ENCODE peak calls at places on chromosomes 4 and X, in five cellular contexts. F is GM12891, D is HepG2, Q is GM12878, P is H1. W is an unnamed sample.

GRCh38 chrX:357035-357692 is 29.5 kb downstream of the PPP2R3B start:
- DNase-seq in Q (no peak), D (no peak), P (no peak), F (no peak), W (no peak)

GRCh38 chr4:1171306-1172227 is 816 bp downstream of the SPON2 start:
- DNase-seq in P (peak), D (no peak), Q (no peak), F (no peak), W (no peak)

GRCh38 chr4:87849612-87850011 is 16.8 kb downstream of the MEPE start:
- DNase-seq in Q (no peak), D (no peak), F (no peak), P (no peak), W (no peak)

GRCh38 chr4:174503079-174503724 is 19.1 kb downstream of the HPGD start:
- DNase-seq in P (no peak), F (no peak), Q (no peak), D (no peak), W (no peak)

GRCh38 chr4:15002659-15003440 is 569 bp downstream of the CPEB2 start:
- DNase-seq in Q (peak), D (peak), P (peak), F (peak), W (peak)

GRCh38 chrX:78104447-78105176 is 564 bp downstream of the PGK1 start:
- DNase-seq in P (no peak), D (peak), Q (no peak), F (no peak), W (peak)

GRCh38 chr4:30755306-30755705 is 35.1 kb downstream of the PCDH7 start:
- DNase-seq in P (no peak), F (no peak), Q (no peak), D (no peak), W (no peak)

GRCh38 chr4:2489841-2490552 is 21.1 kb downstream of the RNF4 start:
- DNase-seq in F (no peak), Q (no peak), P (no peak), D (no peak), W (no peak)

GRCh38 chr4:108849611-108850406 is 87.0 kb upstream of the ETNPPL start:
- DNase-seq in P (no peak), F (peak), D (no peak), Q (peak), W (no peak)

GRCh38 chrX:53262918-53263394 is 18.4 kb downstream of the IQSEC2 start:
- DNase-seq in F (no peak), P (no peak), Q (no peak), D (no peak), W (no peak)

GRCh38 chr4:75235359-75235951 is 278.7 kb downstream of the RCHY1 start:
- DNase-seq in P (no peak), D (no peak), F (peak), Q (peak), W (no peak)

GRCh38 chrX:18210470-18210869 is 10.2 kb downstream of the BEND2 start:
- DNase-seq in D (no peak), F (no peak), Q (no peak), P (no peak), W (no peak)

GRCh38 chr4:41622816-41623215 is 84.9 kb downstream of the LIMCH1 start:
- DNase-seq in Q (no peak), F (no peak), D (no peak), P (no peak), W (no peak)

GRCh38 chr4:152605641-152606304 is 69.9 kb upstream of the FBXW7 start:
- DNase-seq in Q (no peak), D (no peak), P (no peak), F (no peak), W (no peak)

GRCh38 chr4:4825431-4825830 is 34.0 kb upstream of the MSX1 start:
- DNase-seq in Q (no peak), F (no peak), D (no peak), P (no peak), W (no peak)

GRCh38 chr4:145557720-145558119 is 61.5 kb upstream of the MMAA start:
- DNase-seq in F (peak), P (peak), D (peak), Q (peak), W (peak)

GRCh38 chr4:161629694-161630441 is 533.9 kb downstream of the FSTL5 start:
- DNase-seq in P (no peak), F (no peak), Q (no peak), D (no peak), W (no peak)

GRCh38 chrX:41332408-41332987 is 1.5 kb upstream of the DDX3X start:
- DNase-seq in P (no peak), F (no peak), Q (no peak), D (no peak), W (no peak)

GRCh38 chr4:155999743-156000142 is 46.1 kb upstream of the CTSO start:
- DNase-seq in Q (no peak), F (no peak), P (peak), D (no peak), W (no peak)

GRCh38 chr4:177228599-177228998 is 81.1 kb upstream of the NEIL3 start:
- DNase-seq in D (no peak), F (no peak), Q (no peak), P (no peak), W (no peak)

GRCh38 chrX:69361286-69361926 is 142.7 kb upstream of the NALF2 start:
- DNase-seq in Q (no peak), D (no peak), F (no peak), P (no peak), W (no peak)

GRCh38 chrX:73859622-73860021 is 296.6 kb downstream of the CHIC1 start:
- DNase-seq in P (no peak), D (no peak), F (no peak), Q (no peak), W (no peak)

GRCh38 chr4:38155589-38156294 is 195.5 kb downstream of the PTTG2 start:
- DNase-seq in Q (no peak), D (no peak), F (no peak), P (no peak), W (no peak)

GRCh38 chrX:37802028-37802427 is 22.2 kb downstream of the CYBB start:
- DNase-seq in D (no peak), F (no peak), Q (no peak), P (no peak), W (no peak)

GRCh38 chrX:37796302-37796701 is 16.4 kb downstream of the CYBB start:
- DNase-seq in Q (no peak), F (no peak), D (no peak), P (no peak), W (no peak)

GRCh38 chrX:37800762-37801161 is 20.9 kb downstream of the CYBB start:
- DNase-seq in Q (no peak), D (no peak), F (no peak), P (no peak), W (no peak)

GRCh38 chrX:37796805-37797204 is 16.9 kb downstream of the CYBB start:
- DNase-seq in Q (no peak), D (no peak), F (no peak), P (no peak), W (no peak)
- TF ChIP-seq TAF1 in Q (no peak), D (no peak), F (no peak), P (no peak), W (no peak)

DNA sequence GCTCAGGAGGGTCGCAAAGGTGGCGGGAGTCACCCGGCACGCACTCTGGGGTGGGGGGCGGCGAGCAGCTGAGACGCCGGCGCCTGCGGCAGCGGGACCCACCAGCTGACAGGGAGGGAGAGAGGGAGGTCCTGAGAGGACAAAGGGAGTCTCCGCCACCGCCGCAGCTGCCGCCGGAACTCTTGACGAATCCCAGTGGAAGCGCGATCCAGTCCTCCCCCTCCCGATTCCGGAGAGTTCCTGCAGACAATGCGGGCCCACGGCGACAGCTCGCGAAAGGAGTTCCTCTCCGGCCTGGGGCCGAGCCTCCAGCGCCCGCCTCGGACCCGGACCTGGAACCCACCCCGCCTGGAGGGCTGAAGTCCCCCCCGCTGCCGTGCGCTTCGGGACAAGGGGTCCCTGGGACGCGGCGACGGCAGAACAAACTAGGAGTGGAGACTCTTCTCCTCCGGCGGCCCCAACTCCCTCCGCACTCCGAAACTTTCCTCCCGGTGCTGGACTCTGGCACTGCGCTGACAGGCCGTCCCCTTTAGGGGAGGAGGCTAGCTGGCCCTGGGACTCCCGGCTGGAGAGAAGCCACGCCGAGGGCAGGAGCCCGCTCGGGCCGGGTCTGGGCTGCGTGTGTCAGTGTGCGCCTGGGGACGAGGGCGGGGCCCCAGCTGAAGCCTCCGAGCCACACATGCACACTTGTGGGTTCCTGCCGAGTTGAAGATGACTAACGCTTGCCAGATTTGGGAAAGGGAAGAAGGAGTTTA is at the start of gene ANTXR2:
- DNase-seq in D (peak), Q (no peak), F (peak), P (peak), W (peak)
- TF ChIP-seq POLR2A in D (peak), Q (peak), F (no peak), P (no peak), W (peak)

GRCh38 chrX:81202413-81202794 is 502 bp downstream of the SH3BGRL start:
- DNase-seq in P (no peak), D (no peak), Q (no peak), F (no peak), W (no peak)

GRCh38 chrX:81206471-81206870 is 4.6 kb downstream of the SH3BGRL start:
- DNase-seq in Q (no peak), P (no peak), D (no peak), F (no peak), W (no peak)

GRCh38 chrX:81201692-81202412 is at the start of the genes HMGN5 and SH3BGRL:
- DNase-seq in Q (peak), D (peak), F (no peak), P (peak), W (peak)

GRCh38 chrX:81202989-81203388 is 1.1 kb downstream of the SH3BGRL start:
- DNase-seq in P (no peak), F (no peak), Q (no peak), D (no peak), W (no peak)
- TF ChIP-seq POLR2AphosphoS5 in P (no peak), F (no peak), Q (no peak), D (no peak), W (no peak)

DNA sequence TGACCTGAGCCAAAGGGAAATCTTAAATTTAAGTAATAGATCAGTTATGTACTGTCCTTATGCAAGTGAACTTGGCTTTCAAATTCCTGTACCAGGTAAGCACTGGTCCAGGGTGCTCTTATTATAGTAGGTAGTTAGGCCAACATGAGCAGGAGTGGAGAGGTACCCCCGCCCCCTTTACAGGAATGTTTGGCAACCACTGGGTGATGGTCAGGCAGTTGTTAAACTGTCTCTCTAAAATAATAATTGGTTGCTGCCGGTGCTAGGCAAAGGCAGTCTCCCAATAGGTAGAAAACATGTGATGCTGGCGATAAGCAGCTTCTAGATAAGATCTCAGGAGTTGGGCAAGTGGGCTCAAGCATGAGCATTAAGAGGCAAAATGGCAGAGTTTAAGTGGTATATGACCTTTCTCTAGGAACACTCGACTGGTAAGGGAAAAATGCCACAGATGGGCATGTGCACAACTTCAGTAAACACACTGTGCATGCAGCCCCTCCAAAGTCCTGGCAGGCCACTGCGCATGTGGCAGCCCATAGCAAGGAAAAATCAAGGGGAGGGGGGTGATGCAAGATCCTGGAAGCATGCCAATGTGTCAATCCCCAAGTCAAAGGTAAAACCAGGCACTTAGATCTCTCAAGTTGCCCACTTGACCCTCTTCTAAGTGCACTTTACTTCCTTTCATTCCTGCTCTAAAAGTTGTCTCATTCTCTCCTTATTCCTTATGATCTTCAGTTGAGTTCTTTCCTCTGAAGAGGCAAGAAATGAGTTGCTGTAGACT is 1239.7 kb downstream of the C4orf33 start:
- DNase-seq in Q (no peak), D (no peak), P (no peak), F (no peak), W (no peak)
- TF ChIP-seq TAF1 in Q (no peak), D (no peak), P (no peak), F (no peak), W (no peak)

GRCh38 chr4:185532327-185532726 is 3.0 kb downstream of the PDLIM3 start:
- DNase-seq in D (no peak), P (no peak), Q (no peak), F (no peak), W (no peak)

GRCh38 chr4:185532795-185533324 is 2.4 kb downstream of the PDLIM3 start:
- DNase-seq in P (no peak), F (no peak), Q (no peak), D (no peak), W (no peak)

GRCh38 chr4:185535818-185536729 is 767 bp upstream of the PDLIM3 start:
- DNase-seq in F (no peak), D (no peak), P (no peak), Q (no peak), W (no peak)

GRCh38 chr4:185534534-185534849 is 815 bp downstream of the PDLIM3 start:
- DNase-seq in F (no peak), Q (no peak), D (no peak), P (no peak), W (no peak)

GRCh38 chr4:185534850-185535761 is at the start of gene PDLIM3:
- DNase-seq in P (peak), Q (no peak), D (peak), F (peak), W (peak)
- TF ChIP-seq POLR2A in P (no peak), Q (no peak), D (peak), F (no peak), W (no peak)

GRCh38 chr4:146647615-146648383 is 9.1 kb downstream of the POU4F2 start:
- DNase-seq in D (no peak), Q (no peak), F (no peak), P (peak), W (no peak)
- TF ChIP-seq POLR2AphosphoS5 in D (no peak), Q (no peak), F (no peak), P (no peak), W (no peak)

DNA sequence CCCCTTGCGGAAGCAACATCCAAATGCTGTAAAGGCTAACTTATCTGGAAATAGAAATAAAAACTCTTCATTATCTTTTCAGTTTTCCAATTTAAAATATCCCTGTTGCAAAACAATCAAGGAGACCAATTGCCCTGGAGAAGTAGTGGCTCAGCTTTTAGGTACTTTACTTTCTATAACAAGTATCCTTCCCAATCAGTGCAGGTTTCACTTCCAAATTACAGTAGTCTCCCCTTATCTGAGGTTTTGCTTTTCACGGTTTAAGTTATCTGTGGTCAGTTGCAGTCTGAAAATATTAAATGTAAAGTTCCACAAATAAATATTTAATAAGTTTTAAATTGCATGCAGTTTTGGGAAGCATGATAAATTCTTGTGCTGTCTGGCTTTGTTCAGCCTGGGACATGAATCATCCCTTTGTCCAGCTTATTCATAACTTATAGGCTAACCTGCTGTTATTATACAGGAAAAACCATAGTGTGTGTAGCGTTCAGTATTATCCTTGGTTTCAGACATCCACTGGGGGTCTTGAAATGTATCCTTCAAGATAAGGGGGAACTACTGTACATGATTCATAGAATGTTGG is 973.1 kb upstream of the GRID2 start:
- DNase-seq in F (no peak), Q (no peak), P (no peak), D (no peak), W (no peak)
- TF ChIP-seq TAF1 in F (no peak), Q (no peak), P (no peak), D (no peak), W (no peak)

GRCh38 chr4:3531887-3532713 is at the start of gene LRPAP1:
- DNase-seq in Q (peak), P (peak), F (peak), D (peak), W (peak)
- TF ChIP-seq POLR2A in Q (peak), P (no peak), F (peak), D (peak), W (peak)

GRCh38 chrX:100477468-100477867 is 67.4 kb upstream of the PCDH19 start:
- DNase-seq in Q (no peak), P (no peak), D (no peak), F (no peak), W (no peak)

GRCh38 chrX:100478714-100479113 is 68.6 kb upstream of the PCDH19 start:
- DNase-seq in F (no peak), P (no peak), D (no peak), Q (no peak), W (no peak)

GRCh38 chrX:100479329-100479728 is 69.3 kb upstream of the PCDH19 start:
- DNase-seq in D (no peak), P (no peak), F (no peak), Q (no peak), W (no peak)

DNA sequence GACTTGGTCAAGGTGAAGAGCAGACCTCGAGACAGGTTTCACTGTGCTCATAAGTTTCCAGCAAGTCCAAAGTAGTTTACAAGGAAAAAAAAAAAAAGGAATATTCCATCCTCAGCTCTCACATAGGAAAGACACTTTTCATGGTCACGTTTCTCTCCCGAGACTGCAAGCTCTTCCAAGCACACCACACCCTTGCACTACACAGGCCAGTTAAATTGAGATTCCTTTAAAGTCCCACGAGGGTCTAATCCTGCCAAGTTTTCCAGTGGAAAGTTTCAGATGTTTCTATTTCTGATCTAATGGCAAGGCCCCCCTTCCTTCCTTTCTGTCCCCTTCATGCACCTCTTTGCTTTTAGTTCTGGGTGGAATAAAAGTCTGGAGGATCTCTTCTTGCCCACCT is 67.9 kb upstream of the PCDH19 start:
- DNase-seq in F (no peak), Q (no peak), P (no peak), D (no peak), W (no peak)
- TF ChIP-seq POLR2AphosphoS5 in F (no peak), Q (no peak), P (no peak), D (no peak), W (no peak)

W was measured in GM12892.